ENCODE peak calls at places on chromosomes 6 and 20, in six cellular contexts. Z is neural progenitor cell, W is DND-41, V is GM23248, A is HCT116, Q is SK-N-SH. K is an unnamed sample. For H3K4me1, the result is how much of the 10 kb centered on the place peaks cover.

GRCh38 chr6:11766589-11767450 is 11.8 kb downstream of the ADTRP start:
- DNase-seq in Z (no peak), W (no peak), V (peak), A (peak), Q (no peak), K (no peak)

GRCh38 chr20:52473171-52473570 is 281.6 kb upstream of the ZFP64 start:
- DNase-seq in Z (no peak), W (no peak), V (no peak), A (no peak), Q (no peak), K (no peak)

GRCh38 chr20:46332373-46333135 is 24.3 kb upstream of the CDH22 start:
- DNase-seq in Z (no peak), W (no peak), V (no peak), A (no peak), Q (peak), K (no peak)

GRCh38 chr20:17520583-17520982 is 10.6 kb downstream of the BFSP1 start:
- DNase-seq in Z (no peak), W (no peak), V (no peak), A (no peak), Q (no peak), K (no peak)

GRCh38 chr6:32114853-32115252 is 5.7 kb upstream of the TNXB start:
- DNase-seq in Z (no peak), W (no peak), V (peak), A (no peak), Q (no peak), K (no peak)

GRCh38 chr6:15073344-15073789 is 172.5 kb upstream of the JARID2 start:
- DNase-seq in Z (no peak), W (no peak), V (peak), A (no peak), Q (no peak), K (no peak)

GRCh38 chr20:10622657-10623418 is 51.0 kb downstream of the JAG1 start:
- DNase-seq in Z (no peak), W (no peak), V (peak), A (no peak), Q (no peak), K (peak)

GRCh38 chr6:167849846-167850459 is 23.2 kb downstream of the AFDN start:
- DNase-seq in Z (peak), W (no peak), V (no peak), A (peak), Q (no peak), K (no peak)

GRCh38 chr6:169897601-169898358 is 146.4 kb downstream of the ERMARD start:
- DNase-seq in Z (no peak), W (no peak), V (no peak), A (no peak), Q (no peak), K (no peak)

GRCh38 chr6:132733814-132734213 is 20.0 kb upstream of the VNN1 start:
- DNase-seq in Z (no peak), W (no peak), V (no peak), A (no peak), Q (no peak), K (no peak)

GRCh38 chr20:24971702-24972101 is 20.8 kb downstream of the APMAP start:
- DNase-seq in Z (no peak), W (peak), V (no peak), A (no peak), Q (no peak), K (no peak)

GRCh38 chr6:149830731-149831379 is 33.3 kb downstream of the LRP11 start:
- DNase-seq in Z (no peak), W (no peak), V (peak), A (no peak), Q (no peak), K (no peak)

GRCh38 chr20:21510414-21510971 is 3.4 kb downstream of the NKX2-2 start:
- DNase-seq in Z (peak), W (no peak), V (peak), A (no peak), Q (peak), K (no peak)

GRCh38 chr6:27816906-27817305 is 95.3 kb downstream of the OR2B2 start:
- DNase-seq in Z (no peak), W (no peak), V (no peak), A (no peak), Q (no peak), K (no peak)

GRCh38 chr20:48210111-48211029 is 425.1 kb upstream of the SULF2 start:
- DNase-seq in Z (no peak), W (no peak), V (no peak), A (no peak), Q (no peak), K (no peak)

GRCh38 chr6:1381397-1382330 is 7.7 kb upstream of the FOXF2 start:
- DNase-seq in Z (peak), W (no peak), V (peak), A (no peak), Q (peak), K (peak)

GRCh38 chr6:9250852-9251251 is 815.5 kb upstream of the SLC35B3 start:
- DNase-seq in Z (peak), W (no peak), V (peak), A (peak), Q (peak), K (no peak)

GRCh38 chr20:43959920-43960227 is 45.2 kb downstream of the TOX2 start:
- DNase-seq in Z (no peak), W (no peak), V (no peak), A (no peak), Q (no peak), K (no peak)

GRCh38 chr6:99415446-99415845 is 9.7 kb downstream of the PNISR start:
- DNase-seq in Z (no peak), W (no peak), V (peak), A (no peak), Q (no peak), K (no peak)

GRCh38 chr6:90100059-90100665 is 196.5 kb downstream of the BACH2 start:
- DNase-seq in Z (no peak), W (no peak), V (no peak), A (no peak), Q (no peak), K (no peak)

GRCh38 chr6:52994789-52995078 is 350 bp downstream of the GSTA4 start:
- DNase-seq in Z (no peak), W (peak), V (no peak), A (no peak), Q (peak), K (peak)

GRCh38 chr20:4809707-4810106 is 88.0 kb downstream of the PRND start:
- DNase-seq in Z (no peak), W (peak), V (no peak), A (no peak), Q (no peak), K (peak)

GRCh38 chr6:37170273-37171140 is 555 bp downstream of the PIM1 start:
- DNase-seq in Z (peak), W (peak), V (peak), A (no peak), Q (peak), K (peak)

GRCh38 chr20:53146201-53146891 is 174.2 kb downstream of the TSHZ2 start:
- DNase-seq in Z (no peak), W (no peak), V (no peak), A (no peak), Q (no peak), K (no peak)

GRCh38 chr6:45477278-45477677 is 99.5 kb upstream of the SUPT3H start:
- DNase-seq in Z (no peak), W (no peak), V (no peak), A (no peak), Q (no peak), K (no peak)

GRCh38 chr6:13404115-13404891 is 76.0 kb upstream of the TBC1D7 start:
- DNase-seq in Z (no peak), W (no peak), V (peak), A (no peak), Q (no peak), K (no peak)

GRCh38 chr6:33299237-33299944 is 649 bp upstream of the RGL2 start:
- DNase-seq in Z (peak), W (peak), V (peak), A (peak), Q (peak), K (peak)

GRCh38 chr20:44467289-44467883 is 8.3 kb upstream of the TTPAL start:
- DNase-seq in Z (peak), W (no peak), V (no peak), A (no peak), Q (peak), K (no peak)

GRCh38 chr6:131657630-131658111 is 20.6 kb downstream of the ENPP3 start:
- DNase-seq in Z (no peak), W (no peak), V (peak), A (no peak), Q (no peak), K (no peak)

GRCh38 chr6:38262041-38262440 is 377.7 kb downstream of the BTBD9 start:
- DNase-seq in Z (no peak), W (no peak), V (peak), A (no peak), Q (no peak), K (no peak)

GRCh38 chr20:21707999-21708737 is 2.7 kb downstream of the PAX1 start:
- DNase-seq in Z (peak), W (no peak), V (no peak), A (no peak), Q (no peak), K (no peak)

GRCh38 chr6:161710698-161711097 is 436.8 kb upstream of the AGPAT4 start:
- DNase-seq in Z (no peak), W (no peak), V (no peak), A (no peak), Q (no peak), K (no peak)

GRCh38 chr6:31422587-31422986 is 19.2 kb downstream of the MICA start:
- DNase-seq in Z (no peak), W (no peak), V (no peak), A (no peak), Q (no peak), K (no peak)

GRCh38 chr6:5728726-5729434 is 277.8 kb downstream of the NRN1 start:
- DNase-seq in Z (no peak), W (no peak), V (peak), A (no peak), Q (no peak), K (no peak)

DNA sequence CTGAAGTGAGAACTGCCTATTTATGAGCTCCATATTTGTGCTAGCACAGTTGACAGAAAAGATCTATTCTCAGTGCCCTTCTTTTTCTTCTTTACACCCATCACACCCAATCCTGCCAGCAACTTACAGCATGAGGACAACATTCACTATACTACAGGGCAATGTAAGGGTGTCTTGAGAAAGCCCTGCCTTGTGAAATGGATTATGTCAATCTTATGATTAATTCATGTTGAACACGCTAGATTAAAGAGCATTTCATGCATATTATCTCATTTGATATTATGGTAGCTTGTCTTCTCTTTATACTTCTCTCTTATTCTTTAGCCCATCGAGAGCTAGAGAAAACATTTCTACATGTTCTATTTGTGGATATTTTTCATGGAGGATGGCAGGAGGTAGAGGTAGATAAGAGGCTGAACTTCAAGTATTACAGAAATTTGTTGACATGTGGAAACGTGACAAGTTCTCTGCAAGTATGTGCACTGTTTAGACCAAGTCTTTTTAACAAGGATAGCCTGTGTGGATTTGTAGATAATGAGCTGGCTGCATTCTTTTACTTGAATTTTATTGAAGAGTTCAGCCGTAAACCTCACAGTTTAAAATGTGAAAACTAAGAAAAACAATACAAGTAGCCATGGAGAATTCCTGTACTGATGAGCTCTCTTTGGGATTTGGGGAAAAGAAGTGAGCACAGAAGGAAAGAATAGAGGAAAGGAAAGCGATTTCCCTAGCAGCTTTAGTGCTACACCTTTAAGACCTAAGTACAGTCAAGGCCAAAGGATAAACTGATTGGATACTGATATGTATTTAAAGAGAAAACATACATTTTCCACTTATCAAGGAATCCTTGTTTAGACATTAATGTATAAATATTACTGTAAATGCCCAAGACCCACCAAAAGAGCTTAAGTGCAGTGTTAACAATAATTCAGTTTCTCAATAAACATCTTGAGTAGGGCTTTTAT is 212.1 kb downstream of the ARHGAP18 start:
- DNase-seq in Z (no peak), W (no peak), V (peak), A (no peak), Q (no peak), K (no peak)
- H3K9ac ChIP-seq in Z (no peak), W (no peak), V (peak), A (peak), Q (peak), K (no peak)

GRCh38 chr20:37905969-37906613 is 3.2 kb downstream of the VSTM2L start:
- DNase-seq in Z (no peak), W (no peak), V (no peak), A (no peak), Q (peak), K (no peak)

GRCh38 chr20:37904845-37905244 is 1.9 kb downstream of the VSTM2L start:
- DNase-seq in Z (no peak), W (no peak), V (no peak), A (no peak), Q (no peak), K (no peak)

GRCh38 chr20:37903317-37904007 is 535 bp downstream of the VSTM2L start:
- DNase-seq in Z (no peak), W (no peak), V (peak), A (no peak), Q (peak), K (no peak)

GRCh38 chr20:37902504-37903313 is at the start of gene VSTM2L:
- DNase-seq in Z (peak), W (no peak), V (peak), A (no peak), Q (peak), K (no peak)

GRCh38 chr20:37904008-37904675 is 1.2 kb downstream of the VSTM2L start:
- DNase-seq in Z (no peak), W (no peak), V (no peak), A (no peak), Q (no peak), K (no peak)
- H3K4me3 ChIP-seq in Z (no peak), W (no peak), V (no peak), A (no peak), Q (peak), K (no peak)

GRCh38 chr20:62973033-62973745 is 20.7 kb downstream of the SLC17A9 start:
- DNase-seq in Z (no peak), W (no peak), V (no peak), A (no peak), Q (no peak), K (no peak)
- H3K4me1 ChIP-seq in Z (under half), W (under half), V (under half), A (under half), Q (under half), K (under half)

GRCh38 chr6:106163966-106164877 is 78.1 kb downstream of the PRDM1 start:
- DNase-seq in Z (no peak), W (no peak), V (peak), A (no peak), Q (no peak), K (no peak)
- H3K9ac ChIP-seq in Z (no peak), W (peak), V (peak), A (no peak), Q (no peak), K (no peak)

GRCh38 chr6:108166664-108167448 is 1.0 kb downstream of the NR2E1 start:
- DNase-seq in Z (peak), W (no peak), V (no peak), A (no peak), Q (peak), K (no peak)
- H3K4me3 ChIP-seq in Z (peak), W (no peak), V (no peak), A (no peak), Q (no peak), K (no peak)

K was measured in kidney.